ENCODE peak calls at places on chromosomes 2 and 18, in nine cellular contexts. Q, I, E, B, U, R, M, W and L are unnamed samples.

GRCh38 chr2:225510794-225511193 is 111.3 kb downstream of the NYAP2 start:
- DNase-seq in Q (no peak), B (no peak), E (no peak), U (no peak), R (no peak), M (no peak), W (no peak), I (no peak), L (no peak)

GRCh38 chr2:13676269-13676668 is 956.2 kb upstream of the LRATD1 start:
- DNase-seq in M (no peak), Q (no peak), B (no peak), R (no peak), W (no peak), E (no peak), U (peak), I (no peak), L (no peak)

GRCh38 chr2:203551653-203552250 is 16.7 kb upstream of the RAPH1 start:
- DNase-seq in B (no peak), R (no peak), E (peak), W (peak), U (peak), I (no peak), Q (no peak), M (no peak), L (peak)

GRCh38 chr2:44954902-44955592 is 13.5 kb downstream of the SIX3 start:
- DNase-seq in B (no peak), U (no peak), R (no peak), Q (no peak), E (no peak), W (no peak), M (no peak), I (no peak), L (no peak)

GRCh38 chr2:161030260-161031063 is 129.8 kb upstream of the TANK start:
- DNase-seq in E (no peak), R (no peak), M (no peak), B (no peak), U (peak), I (no peak), W (peak), Q (no peak), L (peak)

GRCh38 chr18:63963610-63964256 is 6.1 kb upstream of the SERPINB8 start:
- DNase-seq in B (peak), U (peak), I (peak), Q (no peak), R (peak), E (peak), W (peak), M (no peak), L (no peak)

GRCh38 chr18:2979027-2979570 is 33.8 kb downstream of the LPIN2 start:
- DNase-seq in R (no peak), M (no peak), E (no peak), Q (no peak), U (peak), I (no peak), W (peak), B (no peak), L (no peak)

GRCh38 chr18:48007955-48008701 is 77.7 kb upstream of the SMAD2 start:
- DNase-seq in E (peak), B (peak), W (peak), I (peak), M (peak), Q (peak), R (peak), U (no peak), L (peak)

GRCh38 chr2:223000872-223001825 is 50.8 kb upstream of the KCNE4 start:
- DNase-seq in W (no peak), B (no peak), R (peak), M (no peak), E (no peak), Q (no peak), I (no peak), U (no peak), L (no peak)

GRCh38 chr2:235773188-235773928 is 279.5 kb downstream of the AGAP1 start:
- DNase-seq in W (no peak), M (no peak), R (no peak), Q (no peak), U (no peak), I (peak), B (no peak), E (no peak), L (no peak)

GRCh38 chr2:239247401-239248245 is 153.2 kb downstream of the HDAC4 start:
- DNase-seq in B (no peak), Q (peak), M (no peak), E (no peak), W (no peak), R (no peak), I (no peak), U (no peak), L (no peak)

GRCh38 chr2:144560254-144560653 is 40.3 kb upstream of the ZEB2 start:
- DNase-seq in R (no peak), W (no peak), U (no peak), I (no peak), M (no peak), E (no peak), Q (no peak), B (no peak), L (no peak)

GRCh38 chr2:199467462-199467822 is 9.7 kb upstream of the SATB2 start:
- DNase-seq in W (no peak), U (no peak), Q (no peak), B (no peak), I (peak), M (no peak), E (no peak), R (no peak), L (no peak)

GRCh38 chr2:83827618-83828017 is 631.5 kb downstream of the SUCLG1 start:
- DNase-seq in W (no peak), R (no peak), U (peak), B (no peak), E (no peak), Q (no peak), I (no peak), M (no peak), L (no peak)

GRCh38 chr2:168460561-168460960 is 4.5 kb downstream of the CERS6 start:
- DNase-seq in B (no peak), E (no peak), U (no peak), M (no peak), W (no peak), R (no peak), I (no peak), Q (no peak), L (no peak)

GRCh38 chr2:227238242-227239237 is 74.1 kb downstream of the COL4A3 start:
- DNase-seq in I (peak), W (peak), U (peak), Q (no peak), B (peak), E (peak), R (peak), M (peak), L (peak)

GRCh38 chr2:112055833-112056625 is 960 bp downstream of the TMEM87B start:
- DNase-seq in W (peak), Q (no peak), E (peak), I (no peak), B (peak), U (peak), R (peak), M (no peak), L (peak)

GRCh38 chr2:105515581-105516415 is 116.9 kb upstream of the FHL2 start:
- DNase-seq in B (no peak), R (peak), U (peak), I (no peak), W (no peak), E (peak), M (no peak), Q (peak), L (peak)

GRCh38 chr2:207744451-207744850 is 25.3 kb downstream of the FZD5 start:
- DNase-seq in E (no peak), M (no peak), B (no peak), R (no peak), U (no peak), I (no peak), Q (no peak), W (no peak), L (no peak)

GRCh38 chr2:186695081-186695756 is 1.4 kb downstream of the FAM171B start:
- DNase-seq in M (no peak), Q (no peak), B (no peak), I (no peak), U (peak), E (no peak), R (peak), W (peak), L (peak)

GRCh38 chr18:41150316-41150715 is 804.7 kb upstream of the PIK3C3 start:
- DNase-seq in U (peak), B (no peak), R (no peak), W (no peak), E (no peak), M (no peak), I (no peak), Q (no peak), L (no peak)

GRCh38 chr2:180730976-180731375 is 249.4 kb upstream of the UBE2E3 start:
- DNase-seq in U (peak), B (no peak), I (no peak), E (no peak), W (peak), R (no peak), Q (no peak), M (no peak), L (no peak)

GRCh38 chr2:6723865-6724571 is 141.7 kb downstream of the CMPK2 start:
- DNase-seq in Q (no peak), E (no peak), I (no peak), U (no peak), W (no peak), B (no peak), M (no peak), R (no peak), L (no peak)

GRCh38 chr18:38496222-38496810 is 930.7 kb upstream of the CELF4 start:
- DNase-seq in W (no peak), B (no peak), U (peak), M (no peak), I (no peak), R (no peak), Q (no peak), E (no peak), L (no peak)

GRCh38 chr2:16080516-16080915 is 140.2 kb downstream of the MYCN start:
- DNase-seq in R (no peak), E (no peak), U (no peak), Q (no peak), W (no peak), M (no peak), I (no peak), B (no peak), L (no peak)

GRCh38 chr2:216464104-216464720 is 34.4 kb upstream of the RPL37A start:
- DNase-seq in W (no peak), B (no peak), R (no peak), E (no peak), I (no peak), Q (no peak), M (no peak), U (no peak), L (no peak)

GRCh38 chr2:172242968-172243367 is 140.3 kb upstream of the DLX2 start:
- DNase-seq in I (no peak), E (no peak), W (no peak), B (no peak), Q (no peak), M (no peak), U (no peak), R (peak), L (no peak)